ENCODE peak calls at places on chromosomes 3 and 15, in ten cellular contexts. One of them, this sample, is unnamed. For H3K27me3, the result is how much of the 10 kb centered on the place peaks cover.

GRCh38 chr3:155227141-155227540 is 66.3 kb downstream of the STRIT1 start:
- DNase-seq in SK-N-SH: no peak
- DNase-seq in HepG2: no peak
- DNase-seq in CD8-positive, alpha-beta T cell: no peak
- DNase-seq in tibial nerve: no peak
- DNase-seq in endothelial cell of umbilical vein: no peak
- DNase-seq in upper lobe of right lung: no peak
- DNase-seq in GM23338: no peak
- DNase-seq in PC-9: no peak
- DNase-seq in GM23248: no peak
- DNase-seq in this sample: no peak

GRCh38 chr3:58084166-58084565 is 75.9 kb downstream of the FLNB start:
- DNase-seq in upper lobe of right lung: no peak
- DNase-seq in PC-9: peak
- DNase-seq in tibial nerve: no peak
- DNase-seq in SK-N-SH: no peak
- DNase-seq in endothelial cell of umbilical vein: peak
- DNase-seq in CD8-positive, alpha-beta T cell: no peak
- DNase-seq in GM23338: peak
- DNase-seq in HepG2: no peak
- DNase-seq in GM23248: no peak
- DNase-seq in this sample: no peak

GRCh38 chr15:68347392-68347791 is 69.8 kb downstream of the FEM1B start:
- DNase-seq in endothelial cell of umbilical vein: peak
- DNase-seq in GM23338: no peak
- DNase-seq in CD8-positive, alpha-beta T cell: no peak
- DNase-seq in upper lobe of right lung: no peak
- DNase-seq in SK-N-SH: no peak
- DNase-seq in PC-9: no peak
- DNase-seq in tibial nerve: no peak
- DNase-seq in GM23248: no peak
- DNase-seq in HepG2: no peak
- DNase-seq in this sample: no peak

GRCh38 chr3:64440498-64440897 is 215.2 kb upstream of the PRICKLE2 start:
- DNase-seq in upper lobe of right lung: no peak
- DNase-seq in endothelial cell of umbilical vein: peak
- DNase-seq in CD8-positive, alpha-beta T cell: no peak
- DNase-seq in SK-N-SH: no peak
- DNase-seq in GM23248: peak
- DNase-seq in HepG2: no peak
- DNase-seq in GM23338: no peak
- DNase-seq in PC-9: peak
- DNase-seq in tibial nerve: no peak
- DNase-seq in this sample: peak

GRCh38 chr3:11998091-11998490 is 6.1 kb upstream of the SYN2 start:
- DNase-seq in GM23338: no peak
- DNase-seq in endothelial cell of umbilical vein: no peak
- DNase-seq in upper lobe of right lung: no peak
- DNase-seq in PC-9: no peak
- DNase-seq in GM23248: no peak
- DNase-seq in SK-N-SH: no peak
- DNase-seq in tibial nerve: no peak
- DNase-seq in HepG2: no peak
- DNase-seq in CD8-positive, alpha-beta T cell: no peak
- DNase-seq in this sample: no peak

GRCh38 chr15:70799667-70800450 is 36.5 kb upstream of the UACA start:
- DNase-seq in CD8-positive, alpha-beta T cell: no peak
- DNase-seq in GM23248: peak
- DNase-seq in upper lobe of right lung: no peak
- DNase-seq in HepG2: peak
- DNase-seq in tibial nerve: peak
- DNase-seq in SK-N-SH: no peak
- DNase-seq in endothelial cell of umbilical vein: peak
- DNase-seq in PC-9: peak
- DNase-seq in GM23338: no peak
- DNase-seq in this sample: peak

GRCh38 chr15:71916834-71917233 is 106.5 kb downstream of the NR2E3 start:
- DNase-seq in tibial nerve: no peak
- DNase-seq in CD8-positive, alpha-beta T cell: no peak
- DNase-seq in GM23338: no peak
- DNase-seq in endothelial cell of umbilical vein: no peak
- DNase-seq in GM23248: no peak
- DNase-seq in HepG2: no peak
- DNase-seq in PC-9: no peak
- DNase-seq in upper lobe of right lung: no peak
- DNase-seq in SK-N-SH: peak
- DNase-seq in this sample: no peak

GRCh38 chr3:37453393-37454391 is 279.3 kb upstream of the LRRFIP2 start:
- DNase-seq in upper lobe of right lung: peak
- DNase-seq in GM23338: peak
- DNase-seq in endothelial cell of umbilical vein: no peak
- DNase-seq in SK-N-SH: peak
- DNase-seq in tibial nerve: peak
- DNase-seq in PC-9: no peak
- DNase-seq in GM23248: peak
- DNase-seq in HepG2: peak
- DNase-seq in CD8-positive, alpha-beta T cell: no peak
- DNase-seq in this sample: no peak

GRCh38 chr15:43187544-43188155 is 2.4 kb downstream of the CCNDBP1 start:
- DNase-seq in SK-N-SH: peak
- DNase-seq in PC-9: peak
- DNase-seq in GM23248: peak
- DNase-seq in HepG2: peak
- DNase-seq in CD8-positive, alpha-beta T cell: no peak
- DNase-seq in upper lobe of right lung: no peak
- DNase-seq in tibial nerve: no peak
- DNase-seq in endothelial cell of umbilical vein: peak
- DNase-seq in GM23338: peak
- DNase-seq in this sample: peak

GRCh38 chr3:126216416-126216815 is 36.0 kb upstream of the ALDH1L1 start:
- DNase-seq in CD8-positive, alpha-beta T cell: no peak
- DNase-seq in tibial nerve: no peak
- DNase-seq in upper lobe of right lung: no peak
- DNase-seq in PC-9: peak
- DNase-seq in HepG2: no peak
- DNase-seq in GM23248: peak
- DNase-seq in endothelial cell of umbilical vein: no peak
- DNase-seq in SK-N-SH: no peak
- DNase-seq in GM23338: no peak
- DNase-seq in this sample: peak

GRCh38 chr15:88974392-88974791 is 61.2 kb upstream of the MFGE8 start:
- DNase-seq in endothelial cell of umbilical vein: no peak
- DNase-seq in tibial nerve: no peak
- DNase-seq in CD8-positive, alpha-beta T cell: no peak
- DNase-seq in upper lobe of right lung: no peak
- DNase-seq in GM23338: no peak
- DNase-seq in HepG2: no peak
- DNase-seq in GM23248: peak
- DNase-seq in PC-9: no peak
- DNase-seq in SK-N-SH: no peak
- DNase-seq in this sample: no peak

GRCh38 chr15:46280753-46281521 is 646.1 kb downstream of the SQOR start:
- DNase-seq in GM23338: peak
- DNase-seq in tibial nerve: no peak
- DNase-seq in CD8-positive, alpha-beta T cell: no peak
- DNase-seq in SK-N-SH: peak
- DNase-seq in endothelial cell of umbilical vein: peak
- DNase-seq in HepG2: no peak
- DNase-seq in PC-9: no peak
- DNase-seq in upper lobe of right lung: no peak
- DNase-seq in GM23248: no peak
- DNase-seq in this sample: peak

GRCh38 chr3:15875016-15875689 is 77.4 kb upstream of the ANKRD28 start:
- DNase-seq in CD8-positive, alpha-beta T cell: no peak
- DNase-seq in SK-N-SH: no peak
- DNase-seq in upper lobe of right lung: no peak
- DNase-seq in HepG2: no peak
- DNase-seq in endothelial cell of umbilical vein: no peak
- DNase-seq in PC-9: no peak
- DNase-seq in tibial nerve: no peak
- DNase-seq in GM23248: peak
- DNase-seq in GM23338: no peak
- DNase-seq in this sample: peak

GRCh38 chr15:75049392-75049791 is 26.0 kb downstream of the PPCDC start:
- DNase-seq in upper lobe of right lung: peak
- DNase-seq in CD8-positive, alpha-beta T cell: no peak
- DNase-seq in endothelial cell of umbilical vein: peak
- DNase-seq in HepG2: no peak
- DNase-seq in SK-N-SH: peak
- DNase-seq in GM23248: no peak
- DNase-seq in GM23338: no peak
- DNase-seq in PC-9: no peak
- DNase-seq in tibial nerve: no peak
- DNase-seq in this sample: no peak

GRCh38 chr3:179716811-179717210 is 64.0 kb downstream of the USP13 start:
- DNase-seq in upper lobe of right lung: no peak
- DNase-seq in HepG2: no peak
- DNase-seq in PC-9: no peak
- DNase-seq in CD8-positive, alpha-beta T cell: no peak
- DNase-seq in tibial nerve: no peak
- DNase-seq in SK-N-SH: no peak
- DNase-seq in GM23248: peak
- DNase-seq in GM23338: no peak
- DNase-seq in endothelial cell of umbilical vein: no peak
- DNase-seq in this sample: peak

GRCh38 chr3:169939751-169940150 is 26.9 kb upstream of the SEC62 start:
- DNase-seq in HepG2: no peak
- DNase-seq in PC-9: no peak
- DNase-seq in tibial nerve: no peak
- DNase-seq in CD8-positive, alpha-beta T cell: no peak
- DNase-seq in SK-N-SH: no peak
- DNase-seq in upper lobe of right lung: no peak
- DNase-seq in GM23338: no peak
- DNase-seq in endothelial cell of umbilical vein: no peak
- DNase-seq in GM23248: no peak
- DNase-seq in this sample: no peak

GRCh38 chr15:85402195-85402921 is 22.0 kb downstream of the AKAP13 start:
- DNase-seq in tibial nerve: no peak
- DNase-seq in GM23338: no peak
- DNase-seq in upper lobe of right lung: no peak
- DNase-seq in PC-9: no peak
- DNase-seq in SK-N-SH: no peak
- DNase-seq in GM23248: peak
- DNase-seq in endothelial cell of umbilical vein: peak
- DNase-seq in HepG2: no peak
- DNase-seq in CD8-positive, alpha-beta T cell: no peak
- DNase-seq in this sample: no peak

GRCh38 chr3:46406440-46406785 is 453 bp downstream of the CCR5AS start:
- DNase-seq in CD8-positive, alpha-beta T cell: no peak
- DNase-seq in GM23338: no peak
- DNase-seq in HepG2: no peak
- DNase-seq in SK-N-SH: no peak
- DNase-seq in tibial nerve: no peak
- DNase-seq in endothelial cell of umbilical vein: peak
- DNase-seq in PC-9: no peak
- DNase-seq in upper lobe of right lung: peak
- DNase-seq in GM23248: no peak
- DNase-seq in this sample: no peak

GRCh38 chr3:128431803-128432300 is 34.8 kb downstream of the DNAJB8 start:
- DNase-seq in upper lobe of right lung: no peak
- DNase-seq in GM23338: peak
- DNase-seq in PC-9: peak
- DNase-seq in tibial nerve: no peak
- DNase-seq in endothelial cell of umbilical vein: no peak
- DNase-seq in SK-N-SH: no peak
- DNase-seq in HepG2: no peak
- DNase-seq in CD8-positive, alpha-beta T cell: no peak
- DNase-seq in GM23248: no peak
- DNase-seq in this sample: no peak
- H3K27me3 ChIP-seq in upper lobe of right lung: half or more
- H3K27me3 ChIP-seq in GM23338: half or more
- H3K27me3 ChIP-seq in PC-9: under half
- H3K27me3 ChIP-seq in tibial nerve: under half
- H3K27me3 ChIP-seq in endothelial cell of umbilical vein: under half
- H3K27me3 ChIP-seq in SK-N-SH: under half
- H3K27me3 ChIP-seq in HepG2: half or more
- H3K27me3 ChIP-seq in CD8-positive, alpha-beta T cell: under half
- H3K27me3 ChIP-seq in GM23248: under half
- H3K27me3 ChIP-seq in this sample: half or more

GRCh38 chr3:189781384-189781783 is 150.2 kb downstream of the TP63 start:
- DNase-seq in upper lobe of right lung: no peak
- DNase-seq in PC-9: no peak
- DNase-seq in SK-N-SH: no peak
- DNase-seq in HepG2: no peak
- DNase-seq in GM23338: peak
- DNase-seq in tibial nerve: no peak
- DNase-seq in endothelial cell of umbilical vein: no peak
- DNase-seq in CD8-positive, alpha-beta T cell: no peak
- DNase-seq in GM23248: no peak
- DNase-seq in this sample: no peak
- H3K27me3 ChIP-seq in upper lobe of right lung: under half
- H3K27me3 ChIP-seq in PC-9: under half
- H3K27me3 ChIP-seq in SK-N-SH: under half
- H3K27me3 ChIP-seq in HepG2: under half
- H3K27me3 ChIP-seq in GM23338: half or more
- H3K27me3 ChIP-seq in tibial nerve: under half
- H3K27me3 ChIP-seq in endothelial cell of umbilical vein: under half
- H3K27me3 ChIP-seq in CD8-positive, alpha-beta T cell: under half
- H3K27me3 ChIP-seq in GM23248: under half
- H3K27me3 ChIP-seq in this sample: under half

GRCh38 chr15:65631503-65631902 is 9.8 kb downstream of the SLC24A1 start:
- DNase-seq in CD8-positive, alpha-beta T cell: no peak
- DNase-seq in endothelial cell of umbilical vein: no peak
- DNase-seq in upper lobe of right lung: no peak
- DNase-seq in GM23338: no peak
- DNase-seq in GM23248: no peak
- DNase-seq in tibial nerve: no peak
- DNase-seq in PC-9: no peak
- DNase-seq in SK-N-SH: no peak
- DNase-seq in HepG2: no peak
- DNase-seq in this sample: no peak
- H3K27me3 ChIP-seq in CD8-positive, alpha-beta T cell: under half
- H3K27me3 ChIP-seq in endothelial cell of umbilical vein: under half
- H3K27me3 ChIP-seq in upper lobe of right lung: under half
- H3K27me3 ChIP-seq in GM23338: under half
- H3K27me3 ChIP-seq in GM23248: under half
- H3K27me3 ChIP-seq in tibial nerve: under half
- H3K27me3 ChIP-seq in PC-9: under half
- H3K27me3 ChIP-seq in SK-N-SH: under half
- H3K27me3 ChIP-seq in HepG2: under half
- H3K27me3 ChIP-seq in this sample: under half

DNA sequence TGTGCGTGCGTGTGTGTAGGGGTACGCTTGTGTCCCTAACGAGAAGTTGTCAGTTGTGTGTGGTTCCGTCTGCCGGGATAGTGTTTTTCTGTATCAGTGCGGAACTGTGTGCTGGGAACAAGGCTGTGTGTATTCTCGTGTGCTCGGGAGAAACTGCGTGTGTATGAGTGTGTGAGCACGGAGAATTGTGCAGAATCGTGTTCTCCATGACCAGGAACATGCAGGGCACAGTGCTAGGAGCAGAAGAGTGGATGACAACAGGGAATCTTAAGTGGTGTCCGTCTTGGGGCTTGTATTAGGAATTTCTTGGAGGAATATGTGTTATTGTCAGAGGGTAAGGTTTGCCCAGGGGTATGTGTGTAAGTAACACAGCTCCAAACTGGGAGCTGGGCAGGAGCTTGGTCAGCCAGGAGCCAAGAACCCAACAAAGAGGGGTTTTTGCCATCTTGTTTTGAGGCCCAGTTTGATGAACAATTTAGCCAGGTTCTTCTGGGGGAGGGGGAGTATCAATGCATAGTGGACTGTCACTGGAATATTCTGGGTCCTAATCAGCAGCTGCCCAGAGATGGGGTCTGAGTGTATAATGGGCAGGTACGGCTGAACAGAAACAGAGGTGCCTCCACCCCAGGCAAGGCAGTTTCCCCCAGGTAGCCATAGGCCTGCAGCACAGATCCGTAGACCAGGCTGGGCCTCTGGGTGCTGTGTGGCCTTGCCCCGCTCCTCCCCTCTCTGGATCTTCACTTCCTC is 2.2 kb downstream of the ISL2 start:
- DNase-seq in upper lobe of right lung: no peak
- DNase-seq in PC-9: no peak
- DNase-seq in CD8-positive, alpha-beta T cell: no peak
- DNase-seq in SK-N-SH: peak
- DNase-seq in endothelial cell of umbilical vein: no peak
- DNase-seq in HepG2: no peak
- DNase-seq in GM23338: no peak
- DNase-seq in GM23248: no peak
- DNase-seq in tibial nerve: no peak
- DNase-seq in this sample: peak
- H3K27me3 ChIP-seq in upper lobe of right lung: half or more
- H3K27me3 ChIP-seq in PC-9: under half
- H3K27me3 ChIP-seq in CD8-positive, alpha-beta T cell: half or more
- H3K27me3 ChIP-seq in SK-N-SH: under half
- H3K27me3 ChIP-seq in endothelial cell of umbilical vein: half or more
- H3K27me3 ChIP-seq in HepG2: under half
- H3K27me3 ChIP-seq in GM23338: half or more
- H3K27me3 ChIP-seq in GM23248: half or more
- H3K27me3 ChIP-seq in tibial nerve: under half
- H3K27me3 ChIP-seq in this sample: half or more